ENCODE peak calls at places on chromosomes 7 and 10, in nine cellular contexts. One of them, this sample, is unnamed.

GRCh38 chr10:110634527-110635209 is 9.5 kb upstream of the RBM20 start:
- DNase-seq in GM13976: no peak
- DNase-seq in cardiac muscle cell: no peak
- DNase-seq in MM.1S: no peak
- DNase-seq in Caco-2: no peak
- DNase-seq in heart right ventricle: peak; percentile 75
- DNase-seq in fibroblast of lung: no peak
- DNase-seq in DND-41: peak; percentile 62
- DNase-seq in omental fat pad: no peak
- DNase-seq in this sample: no peak

GRCh38 chr7:134565643-134566136 is 16.8 kb downstream of the AKR1B15 start:
- DNase-seq in Caco-2: no peak
- DNase-seq in cardiac muscle cell: peak; percentile 57
- DNase-seq in fibroblast of lung: peak; percentile 68
- DNase-seq in MM.1S: no peak
- DNase-seq in omental fat pad: no peak
- DNase-seq in GM13976: no peak
- DNase-seq in DND-41: no peak
- DNase-seq in heart right ventricle: no peak
- DNase-seq in this sample: no peak

GRCh38 chr7:138169441-138169851 is 93.2 kb downstream of the AKR1D1 start:
- DNase-seq in GM13976: no peak
- DNase-seq in MM.1S: no peak
- DNase-seq in fibroblast of lung: no peak
- DNase-seq in cardiac muscle cell: no peak
- DNase-seq in Caco-2: peak; percentile 69
- DNase-seq in omental fat pad: no peak
- DNase-seq in DND-41: peak; percentile 30
- DNase-seq in heart right ventricle: no peak
- DNase-seq in this sample: no peak

GRCh38 chr10:132383751-132384181 is 13.2 kb upstream of the PWWP2B start:
- DNase-seq in MM.1S: no peak
- DNase-seq in GM13976: no peak
- DNase-seq in omental fat pad: no peak
- DNase-seq in heart right ventricle: no peak
- DNase-seq in DND-41: no peak
- DNase-seq in Caco-2: no peak
- DNase-seq in cardiac muscle cell: no peak
- DNase-seq in fibroblast of lung: no peak
- DNase-seq in this sample: no peak

GRCh38 chr7:133645870-133646492 is 393.1 kb downstream of the EXOC4 start:
- DNase-seq in fibroblast of lung: peak; percentile 65
- DNase-seq in heart right ventricle: no peak
- DNase-seq in cardiac muscle cell: peak; percentile 40
- DNase-seq in Caco-2: no peak
- DNase-seq in MM.1S: no peak
- DNase-seq in DND-41: no peak
- DNase-seq in omental fat pad: no peak
- DNase-seq in GM13976: no peak
- DNase-seq in this sample: no peak

GRCh38 chr10:94038024-94038423 is 44.3 kb downstream of the PLCE1 start:
- DNase-seq in MM.1S: no peak
- DNase-seq in fibroblast of lung: peak; percentile 12
- DNase-seq in GM13976: no peak
- DNase-seq in heart right ventricle: no peak
- DNase-seq in cardiac muscle cell: peak; percentile 40
- DNase-seq in omental fat pad: no peak
- DNase-seq in Caco-2: no peak
- DNase-seq in DND-41: no peak
- DNase-seq in this sample: no peak

GRCh38 chr10:117374506-117375359 is 507 bp downstream of the PDZD8 start:
- DNase-seq in heart right ventricle: peak; percentile 34
- DNase-seq in DND-41: no peak
- DNase-seq in MM.1S: peak; percentile 45
- DNase-seq in omental fat pad: no peak
- DNase-seq in GM13976: peak; percentile 52
- DNase-seq in cardiac muscle cell: peak; percentile 12
- DNase-seq in fibroblast of lung: peak; percentile 42
- DNase-seq in Caco-2: peak; percentile 44
- DNase-seq in this sample: peak; percentile 68

GRCh38 chr10:17662193-17663138 is 18.5 kb downstream of the STAM start:
- DNase-seq in omental fat pad: no peak
- DNase-seq in fibroblast of lung: no peak
- DNase-seq in Caco-2: no peak
- DNase-seq in DND-41: peak; percentile 20
- DNase-seq in MM.1S: no peak
- DNase-seq in GM13976: no peak
- DNase-seq in heart right ventricle: no peak
- DNase-seq in cardiac muscle cell: no peak
- DNase-seq in this sample: no peak

GRCh38 chr7:101390901-101391301 is 28.2 kb downstream of the COL26A1 start:
- DNase-seq in Caco-2: peak; percentile 66
- DNase-seq in DND-41: peak; percentile 58
- DNase-seq in MM.1S: peak; percentile 84
- DNase-seq in fibroblast of lung: peak; percentile 36
- DNase-seq in omental fat pad: no peak
- DNase-seq in GM13976: peak; percentile 86
- DNase-seq in cardiac muscle cell: peak; percentile 64
- DNase-seq in heart right ventricle: peak; percentile 40
- DNase-seq in this sample: peak; percentile 76

GRCh38 chr7:98872328-98872924 is 2.6 kb upstream of the TMEM130 start:
- DNase-seq in GM13976: peak; percentile 57
- DNase-seq in MM.1S: peak; percentile 56
- DNase-seq in Caco-2: peak; percentile 49
- DNase-seq in cardiac muscle cell: no peak
- DNase-seq in fibroblast of lung: peak; percentile 26
- DNase-seq in DND-41: peak; percentile 47
- DNase-seq in heart right ventricle: no peak
- DNase-seq in omental fat pad: no peak
- DNase-seq in this sample: no peak

GRCh38 chr7:138979226-138979979 is 1.8 kb downstream of the KIAA1549 start:
- DNase-seq in MM.1S: peak; percentile 50
- DNase-seq in omental fat pad: no peak
- DNase-seq in heart right ventricle: no peak
- DNase-seq in fibroblast of lung: peak; percentile 17
- DNase-seq in GM13976: no peak
- DNase-seq in Caco-2: no peak
- DNase-seq in DND-41: no peak
- DNase-seq in cardiac muscle cell: peak; percentile 27
- DNase-seq in this sample: peak; percentile 43

GRCh38 chr10:86690231-86690630 is 21.9 kb downstream of the LDB3 start:
- DNase-seq in heart right ventricle: no peak
- DNase-seq in Caco-2: no peak
- DNase-seq in GM13976: no peak
- DNase-seq in omental fat pad: no peak
- DNase-seq in fibroblast of lung: no peak
- DNase-seq in MM.1S: no peak
- DNase-seq in cardiac muscle cell: no peak
- DNase-seq in DND-41: no peak
- DNase-seq in this sample: no peak

GRCh38 chr7:24290004-24290641 is 6.1 kb downstream of the NPY start:
- DNase-seq in DND-41: peak; percentile 45
- DNase-seq in MM.1S: peak; percentile 86
- DNase-seq in cardiac muscle cell: peak; percentile 10
- DNase-seq in Caco-2: peak; percentile 66
- DNase-seq in heart right ventricle: no peak
- DNase-seq in GM13976: peak; percentile 81
- DNase-seq in fibroblast of lung: peak; percentile 58
- DNase-seq in omental fat pad: no peak
- DNase-seq in this sample: peak; percentile 84

GRCh38 chr7:22683379-22683778 is 43.6 kb upstream of the IL6 start:
- DNase-seq in Caco-2: no peak
- DNase-seq in heart right ventricle: no peak
- DNase-seq in omental fat pad: no peak
- DNase-seq in cardiac muscle cell: no peak
- DNase-seq in GM13976: no peak
- DNase-seq in DND-41: no peak
- DNase-seq in MM.1S: no peak
- DNase-seq in fibroblast of lung: no peak
- DNase-seq in this sample: no peak

GRCh38 chr7:149733131-149733531 is 40.3 kb downstream of the ZNF467 start:
- DNase-seq in fibroblast of lung: no peak
- DNase-seq in heart right ventricle: no peak
- DNase-seq in DND-41: no peak
- DNase-seq in GM13976: no peak
- DNase-seq in MM.1S: no peak
- DNase-seq in omental fat pad: no peak
- DNase-seq in cardiac muscle cell: no peak
- DNase-seq in Caco-2: no peak
- DNase-seq in this sample: no peak

GRCh38 chr10:78927257-78927995 is 141.3 kb upstream of the ZMIZ1 start:
- DNase-seq in GM13976: no peak
- DNase-seq in fibroblast of lung: no peak
- DNase-seq in omental fat pad: no peak
- DNase-seq in heart right ventricle: no peak
- DNase-seq in DND-41: no peak
- DNase-seq in Caco-2: no peak
- DNase-seq in MM.1S: no peak
- DNase-seq in cardiac muscle cell: no peak
- DNase-seq in this sample: no peak

GRCh38 chr7:39587393-39587792 is 21.2 kb downstream of the YAE1 start:
- DNase-seq in heart right ventricle: no peak
- DNase-seq in Caco-2: no peak
- DNase-seq in DND-41: no peak
- DNase-seq in MM.1S: no peak
- DNase-seq in omental fat pad: no peak
- DNase-seq in cardiac muscle cell: no peak
- DNase-seq in fibroblast of lung: peak; percentile 10
- DNase-seq in GM13976: no peak
- DNase-seq in this sample: no peak

GRCh38 chr7:37085600-37085999 is 361.3 kb upstream of the AOAH start:
- DNase-seq in omental fat pad: no peak
- DNase-seq in GM13976: no peak
- DNase-seq in DND-41: no peak
- DNase-seq in MM.1S: no peak
- DNase-seq in heart right ventricle: no peak
- DNase-seq in Caco-2: no peak
- DNase-seq in fibroblast of lung: no peak
- DNase-seq in cardiac muscle cell: no peak
- DNase-seq in this sample: no peak

GRCh38 chr7:143388491-143389101 is 7.5 kb downstream of the ZYX start:
- DNase-seq in fibroblast of lung: no peak
- DNase-seq in DND-41: no peak
- DNase-seq in Caco-2: no peak
- DNase-seq in cardiac muscle cell: peak; percentile 6
- DNase-seq in heart right ventricle: no peak
- DNase-seq in GM13976: no peak
- DNase-seq in MM.1S: no peak
- DNase-seq in omental fat pad: no peak
- DNase-seq in this sample: no peak

GRCh38 chr7:32661501-32661900 is 166.2 kb downstream of the AVL9 start:
- DNase-seq in DND-41: no peak
- DNase-seq in MM.1S: no peak
- DNase-seq in fibroblast of lung: no peak
- DNase-seq in GM13976: no peak
- DNase-seq in Caco-2: no peak
- DNase-seq in cardiac muscle cell: no peak
- DNase-seq in heart right ventricle: no peak
- DNase-seq in omental fat pad: no peak
- DNase-seq in this sample: no peak

GRCh38 chr10:22500567-22501369 is 155.5 kb downstream of the SPAG6 start:
- DNase-seq in heart right ventricle: no peak
- DNase-seq in DND-41: no peak
- DNase-seq in cardiac muscle cell: peak; percentile 31
- DNase-seq in omental fat pad: no peak
- DNase-seq in MM.1S: no peak
- DNase-seq in GM13976: no peak
- DNase-seq in fibroblast of lung: peak; percentile 31
- DNase-seq in Caco-2: no peak
- DNase-seq in this sample: no peak

GRCh38 chr7:132117181-132117580 is 459.1 kb downstream of the PLXNA4 start:
- DNase-seq in MM.1S: no peak
- DNase-seq in fibroblast of lung: peak; percentile 1
- DNase-seq in heart right ventricle: no peak
- DNase-seq in GM13976: no peak
- DNase-seq in Caco-2: no peak
- DNase-seq in cardiac muscle cell: peak; percentile 21
- DNase-seq in omental fat pad: no peak
- DNase-seq in DND-41: no peak
- DNase-seq in this sample: no peak

GRCh38 chr10:101566333-101567164 is 21.5 kb downstream of the POLL start:
- DNase-seq in DND-41: no peak
- DNase-seq in GM13976: peak; percentile 72
- DNase-seq in cardiac muscle cell: peak; percentile 44
- DNase-seq in Caco-2: no peak
- DNase-seq in heart right ventricle: no peak
- DNase-seq in omental fat pad: no peak
- DNase-seq in fibroblast of lung: no peak
- DNase-seq in MM.1S: no peak
- DNase-seq in this sample: peak; percentile 66
- TF ChIP-seq CTCF in DND-41: no peak
- TF ChIP-seq CTCF in GM13976: no peak
- TF ChIP-seq CTCF in cardiac muscle cell: no peak
- TF ChIP-seq CTCF in Caco-2: no peak
- TF ChIP-seq CTCF in heart right ventricle: no peak
- TF ChIP-seq CTCF in omental fat pad: no peak
- TF ChIP-seq CTCF in fibroblast of lung: no peak
- TF ChIP-seq CTCF in MM.1S: no peak
- TF ChIP-seq CTCF in this sample: no peak

GRCh38 chr10:73771722-73772279 is 10.0 kb upstream of the CHCHD1 start:
- DNase-seq in GM13976: peak; percentile 89
- DNase-seq in Caco-2: no peak
- DNase-seq in fibroblast of lung: peak; percentile 80
- DNase-seq in MM.1S: peak; percentile 76
- DNase-seq in cardiac muscle cell: peak; percentile 32
- DNase-seq in DND-41: no peak
- DNase-seq in heart right ventricle: peak; percentile 93
- DNase-seq in omental fat pad: peak; percentile 76
- DNase-seq in this sample: no peak
- TF ChIP-seq CTCF in GM13976: no peak
- TF ChIP-seq CTCF in Caco-2: no peak
- TF ChIP-seq CTCF in fibroblast of lung: no peak
- TF ChIP-seq CTCF in MM.1S: no peak
- TF ChIP-seq CTCF in cardiac muscle cell: no peak
- TF ChIP-seq CTCF in DND-41: no peak
- TF ChIP-seq CTCF in heart right ventricle: no peak
- TF ChIP-seq CTCF in omental fat pad: no peak
- TF ChIP-seq CTCF in this sample: no peak

DNA sequence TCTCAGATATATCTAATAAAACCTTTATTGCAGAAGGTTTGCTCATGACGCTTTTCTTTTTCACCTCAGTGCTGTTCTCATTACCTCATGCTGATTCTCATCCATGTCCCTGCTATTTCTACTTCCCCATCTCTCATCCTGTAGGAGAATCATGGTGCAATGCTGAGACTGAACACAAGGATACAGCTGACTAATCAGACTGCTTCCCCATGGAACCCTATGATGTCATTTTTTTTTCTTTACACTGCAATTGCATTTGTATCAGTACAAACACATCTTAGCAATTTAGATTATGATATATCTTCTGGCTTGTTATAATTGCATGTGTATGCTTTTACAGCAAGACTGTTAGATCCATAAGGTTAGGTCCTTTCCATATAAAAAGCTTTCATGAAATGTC is 93.7 kb downstream of the SEMA3A start:
- DNase-seq in heart right ventricle: no peak
- DNase-seq in MM.1S: no peak
- DNase-seq in GM13976: no peak
- DNase-seq in fibroblast of lung: peak; percentile 70
- DNase-seq in DND-41: no peak
- DNase-seq in omental fat pad: no peak
- DNase-seq in cardiac muscle cell: peak; percentile 44
- DNase-seq in Caco-2: peak; percentile 30
- DNase-seq in this sample: no peak
- TF ChIP-seq CTCF in heart right ventricle: no peak
- TF ChIP-seq CTCF in MM.1S: no peak
- TF ChIP-seq CTCF in GM13976: no peak
- TF ChIP-seq CTCF in fibroblast of lung: peak; percentile 41
- TF ChIP-seq CTCF in DND-41: peak; percentile 5
- TF ChIP-seq CTCF in omental fat pad: no peak
- TF ChIP-seq CTCF in cardiac muscle cell: peak; percentile 31
- TF ChIP-seq CTCF in Caco-2: peak; percentile 23
- TF ChIP-seq CTCF in this sample: no peak

GRCh38 chr7:70040971-70041766 is 442.9 kb downstream of the AUTS2 start:
- DNase-seq in heart right ventricle: no peak
- DNase-seq in cardiac muscle cell: peak; percentile 70
- DNase-seq in GM13976: no peak
- DNase-seq in MM.1S: no peak
- DNase-seq in omental fat pad: no peak
- DNase-seq in DND-41: no peak
- DNase-seq in Caco-2: no peak
- DNase-seq in fibroblast of lung: peak; percentile 59
- DNase-seq in this sample: no peak
- TF ChIP-seq CTCF in heart right ventricle: peak; percentile 71
- TF ChIP-seq CTCF in cardiac muscle cell: peak; percentile 46
- TF ChIP-seq CTCF in GM13976: no peak
- TF ChIP-seq CTCF in MM.1S: peak; percentile 27
- TF ChIP-seq CTCF in omental fat pad: no peak
- TF ChIP-seq CTCF in DND-41: peak; percentile 64
- TF ChIP-seq CTCF in Caco-2: peak; percentile 32
- TF ChIP-seq CTCF in fibroblast of lung: peak; percentile 45
- TF ChIP-seq CTCF in this sample: peak; percentile 52